ENCODE peak calls at places on chromosomes 11 and 22, in nine cellular contexts. One of them, this sample, is unnamed.

GRCh38 chr11:134573857-134574256 is 161.8 kb upstream of the B3GAT1 start:
- DNase-seq in stimulated activated CD4-positive, alpha-beta T cell treated with anti-CD3 and anti-CD28 coated beads, Interleukin-4, amount 100 ng/mL, for 4 hours: no peak
- DNase-seq in activated CD8-positive, alpha-beta memory T cell treated with anti-CD3 and anti-CD28 coated beads, Interleukin-2, amount 50 U/mL, for 4 hours: no peak
- DNase-seq in NT2/D1: no peak
- DNase-seq in stomach: no peak
- DNase-seq in endothelial cell of umbilical vein: no peak
- DNase-seq in brain microvascular endothelial cell: no peak
- DNase-seq in NCI-H510A treated with DMSO at 0.1 percent for 48 hours: no peak
- DNase-seq in NCI-H1105 treated with DMSO at 0.1 percent for 48 hours: no peak
- DNase-seq in this sample: peak; percentile 54

GRCh38 chr22:39489094-39490068 is 12.7 kb upstream of the MIEF1 start:
- DNase-seq in stimulated activated CD4-positive, alpha-beta T cell treated with anti-CD3 and anti-CD28 coated beads, Interleukin-4, amount 100 ng/mL, for 4 hours: no peak
- DNase-seq in activated CD8-positive, alpha-beta memory T cell treated with anti-CD3 and anti-CD28 coated beads, Interleukin-2, amount 50 U/mL, for 4 hours: no peak
- DNase-seq in NT2/D1: no peak
- DNase-seq in stomach: no peak
- DNase-seq in endothelial cell of umbilical vein: no peak
- DNase-seq in brain microvascular endothelial cell: no peak
- DNase-seq in NCI-H510A treated with DMSO at 0.1 percent for 48 hours: no peak
- DNase-seq in NCI-H1105 treated with DMSO at 0.1 percent for 48 hours: no peak
- DNase-seq in this sample: no peak

GRCh38 chr11:6647282-6647679 is 8.3 kb downstream of the DCHS1 start:
- DNase-seq in stimulated activated CD4-positive, alpha-beta T cell treated with anti-CD3 and anti-CD28 coated beads, Interleukin-4, amount 100 ng/mL, for 4 hours: no peak
- DNase-seq in activated CD8-positive, alpha-beta memory T cell treated with anti-CD3 and anti-CD28 coated beads, Interleukin-2, amount 50 U/mL, for 4 hours: no peak
- DNase-seq in NT2/D1: no peak
- DNase-seq in stomach: no peak
- DNase-seq in endothelial cell of umbilical vein: peak; percentile 67
- DNase-seq in brain microvascular endothelial cell: peak; percentile 29
- DNase-seq in NCI-H510A treated with DMSO at 0.1 percent for 48 hours: no peak
- DNase-seq in NCI-H1105 treated with DMSO at 0.1 percent for 48 hours: no peak
- DNase-seq in this sample: peak; percentile 68

GRCh38 chr11:28107331-28107725 is 628 bp downstream of the KIF18A start:
- DNase-seq in stimulated activated CD4-positive, alpha-beta T cell treated with anti-CD3 and anti-CD28 coated beads, Interleukin-4, amount 100 ng/mL, for 4 hours: no peak
- DNase-seq in activated CD8-positive, alpha-beta memory T cell treated with anti-CD3 and anti-CD28 coated beads, Interleukin-2, amount 50 U/mL, for 4 hours: no peak
- DNase-seq in NT2/D1: no peak
- DNase-seq in stomach: no peak
- DNase-seq in endothelial cell of umbilical vein: peak; percentile 70
- DNase-seq in brain microvascular endothelial cell: peak; percentile 23
- DNase-seq in NCI-H510A treated with DMSO at 0.1 percent for 48 hours: peak; percentile 23
- DNase-seq in NCI-H1105 treated with DMSO at 0.1 percent for 48 hours: peak; percentile 64
- DNase-seq in this sample: peak; percentile 71

GRCh38 chr11:6389921-6390717 is at the start of gene SMPD1:
- DNase-seq in stimulated activated CD4-positive, alpha-beta T cell treated with anti-CD3 and anti-CD28 coated beads, Interleukin-4, amount 100 ng/mL, for 4 hours: peak; percentile 92
- DNase-seq in activated CD8-positive, alpha-beta memory T cell treated with anti-CD3 and anti-CD28 coated beads, Interleukin-2, amount 50 U/mL, for 4 hours: peak; percentile 94
- DNase-seq in NT2/D1: peak; percentile 87
- DNase-seq in stomach: peak; percentile 94
- DNase-seq in endothelial cell of umbilical vein: peak; percentile 90
- DNase-seq in brain microvascular endothelial cell: peak; percentile 84
- DNase-seq in NCI-H510A treated with DMSO at 0.1 percent for 48 hours: peak; percentile 86
- DNase-seq in NCI-H1105 treated with DMSO at 0.1 percent for 48 hours: peak; percentile 93
- DNase-seq in this sample: peak; percentile 95

GRCh38 chr22:50169774-50170341 is 673 bp upstream of the PANX2 start:
- DNase-seq in stimulated activated CD4-positive, alpha-beta T cell treated with anti-CD3 and anti-CD28 coated beads, Interleukin-4, amount 100 ng/mL, for 4 hours: peak; percentile 69
- DNase-seq in activated CD8-positive, alpha-beta memory T cell treated with anti-CD3 and anti-CD28 coated beads, Interleukin-2, amount 50 U/mL, for 4 hours: peak; percentile 53
- DNase-seq in NT2/D1: no peak
- DNase-seq in stomach: peak; percentile 59
- DNase-seq in endothelial cell of umbilical vein: no peak
- DNase-seq in brain microvascular endothelial cell: no peak
- DNase-seq in NCI-H510A treated with DMSO at 0.1 percent for 48 hours: peak; percentile 6
- DNase-seq in NCI-H1105 treated with DMSO at 0.1 percent for 48 hours: peak; percentile 12
- DNase-seq in this sample: no peak

GRCh38 chr11:67276821-67277230 is 10.6 kb downstream of the GRK2 start:
- DNase-seq in stimulated activated CD4-positive, alpha-beta T cell treated with anti-CD3 and anti-CD28 coated beads, Interleukin-4, amount 100 ng/mL, for 4 hours: no peak
- DNase-seq in activated CD8-positive, alpha-beta memory T cell treated with anti-CD3 and anti-CD28 coated beads, Interleukin-2, amount 50 U/mL, for 4 hours: no peak
- DNase-seq in NT2/D1: no peak
- DNase-seq in stomach: peak; percentile 59
- DNase-seq in endothelial cell of umbilical vein: peak; percentile 66
- DNase-seq in brain microvascular endothelial cell: no peak
- DNase-seq in NCI-H510A treated with DMSO at 0.1 percent for 48 hours: no peak
- DNase-seq in NCI-H1105 treated with DMSO at 0.1 percent for 48 hours: no peak
- DNase-seq in this sample: no peak

GRCh38 chr11:96413408-96413807 is 23.6 kb downstream of the JRKL start:
- DNase-seq in stimulated activated CD4-positive, alpha-beta T cell treated with anti-CD3 and anti-CD28 coated beads, Interleukin-4, amount 100 ng/mL, for 4 hours: no peak
- DNase-seq in activated CD8-positive, alpha-beta memory T cell treated with anti-CD3 and anti-CD28 coated beads, Interleukin-2, amount 50 U/mL, for 4 hours: no peak
- DNase-seq in NT2/D1: no peak
- DNase-seq in stomach: no peak
- DNase-seq in endothelial cell of umbilical vein: no peak
- DNase-seq in brain microvascular endothelial cell: no peak
- DNase-seq in NCI-H510A treated with DMSO at 0.1 percent for 48 hours: no peak
- DNase-seq in NCI-H1105 treated with DMSO at 0.1 percent for 48 hours: no peak
- DNase-seq in this sample: no peak

GRCh38 chr11:123640677-123641494 is 13.5 kb downstream of the SCN3B start:
- DNase-seq in stimulated activated CD4-positive, alpha-beta T cell treated with anti-CD3 and anti-CD28 coated beads, Interleukin-4, amount 100 ng/mL, for 4 hours: peak; percentile 34
- DNase-seq in activated CD8-positive, alpha-beta memory T cell treated with anti-CD3 and anti-CD28 coated beads, Interleukin-2, amount 50 U/mL, for 4 hours: peak; percentile 59
- DNase-seq in NT2/D1: peak; percentile 61
- DNase-seq in stomach: peak; percentile 53
- DNase-seq in endothelial cell of umbilical vein: peak; percentile 49
- DNase-seq in brain microvascular endothelial cell: peak; percentile 22
- DNase-seq in NCI-H510A treated with DMSO at 0.1 percent for 48 hours: no peak
- DNase-seq in NCI-H1105 treated with DMSO at 0.1 percent for 48 hours: peak; percentile 52
- DNase-seq in this sample: no peak

GRCh38 chr11:78030429-78031325 is 7.6 kb upstream of the KCTD14 start:
- DNase-seq in stimulated activated CD4-positive, alpha-beta T cell treated with anti-CD3 and anti-CD28 coated beads, Interleukin-4, amount 100 ng/mL, for 4 hours: no peak
- DNase-seq in activated CD8-positive, alpha-beta memory T cell treated with anti-CD3 and anti-CD28 coated beads, Interleukin-2, amount 50 U/mL, for 4 hours: no peak
- DNase-seq in NT2/D1: peak; percentile 23
- DNase-seq in stomach: peak; percentile 89
- DNase-seq in endothelial cell of umbilical vein: peak; percentile 96
- DNase-seq in brain microvascular endothelial cell: peak; percentile 23
- DNase-seq in NCI-H510A treated with DMSO at 0.1 percent for 48 hours: peak; percentile 85
- DNase-seq in NCI-H1105 treated with DMSO at 0.1 percent for 48 hours: peak; percentile 99
- DNase-seq in this sample: no peak

GRCh38 chr11:124892131-124892530 is 5.5 kb downstream of the ROBO4 start:
- DNase-seq in stimulated activated CD4-positive, alpha-beta T cell treated with anti-CD3 and anti-CD28 coated beads, Interleukin-4, amount 100 ng/mL, for 4 hours: no peak
- DNase-seq in activated CD8-positive, alpha-beta memory T cell treated with anti-CD3 and anti-CD28 coated beads, Interleukin-2, amount 50 U/mL, for 4 hours: no peak
- DNase-seq in NT2/D1: no peak
- DNase-seq in stomach: no peak
- DNase-seq in endothelial cell of umbilical vein: no peak
- DNase-seq in brain microvascular endothelial cell: no peak
- DNase-seq in NCI-H510A treated with DMSO at 0.1 percent for 48 hours: no peak
- DNase-seq in NCI-H1105 treated with DMSO at 0.1 percent for 48 hours: no peak
- DNase-seq in this sample: no peak

GRCh38 chr11:26227311-26227710 is 104.6 kb upstream of the ANO3 start:
- DNase-seq in stimulated activated CD4-positive, alpha-beta T cell treated with anti-CD3 and anti-CD28 coated beads, Interleukin-4, amount 100 ng/mL, for 4 hours: no peak
- DNase-seq in activated CD8-positive, alpha-beta memory T cell treated with anti-CD3 and anti-CD28 coated beads, Interleukin-2, amount 50 U/mL, for 4 hours: no peak
- DNase-seq in NT2/D1: peak; percentile 3
- DNase-seq in stomach: no peak
- DNase-seq in endothelial cell of umbilical vein: peak; percentile 92
- DNase-seq in brain microvascular endothelial cell: peak; percentile 63
- DNase-seq in NCI-H510A treated with DMSO at 0.1 percent for 48 hours: peak; percentile 33
- DNase-seq in NCI-H1105 treated with DMSO at 0.1 percent for 48 hours: peak; percentile 26
- DNase-seq in this sample: no peak

GRCh38 chr11:45860348-45860747 is 13.1 kb downstream of the CRY2 start:
- DNase-seq in stimulated activated CD4-positive, alpha-beta T cell treated with anti-CD3 and anti-CD28 coated beads, Interleukin-4, amount 100 ng/mL, for 4 hours: no peak
- DNase-seq in activated CD8-positive, alpha-beta memory T cell treated with anti-CD3 and anti-CD28 coated beads, Interleukin-2, amount 50 U/mL, for 4 hours: no peak
- DNase-seq in NT2/D1: no peak
- DNase-seq in stomach: no peak
- DNase-seq in endothelial cell of umbilical vein: no peak
- DNase-seq in brain microvascular endothelial cell: no peak
- DNase-seq in NCI-H510A treated with DMSO at 0.1 percent for 48 hours: no peak
- DNase-seq in NCI-H1105 treated with DMSO at 0.1 percent for 48 hours: no peak
- DNase-seq in this sample: no peak

This sample was measured in coronary artery.